ENCODE peak calls at places on chromosomes 4 and X, in six cellular contexts. T is K562, G is uterus, E is colonic mucosa, F is HCT116, P is A673. U is an unnamed sample.

GRCh38 chr4:159416073-159416472 is 313.2 kb downstream of the RAPGEF2 start:
- DNase-seq in T (no peak), G (no peak), E (no peak), F (no peak), P (no peak), U (no peak)

GRCh38 chr4:15006416-15007024 is 4.2 kb downstream of the CPEB2 start:
- DNase-seq in T (peak), G (no peak), E (no peak), F (no peak), P (peak), U (peak)

GRCh38 chrX:21840199-21840557 is 761 bp downstream of the MBTPS2 start:
- DNase-seq in T (no peak), G (no peak), E (no peak), F (no peak), P (peak), U (peak)

GRCh38 chrX:20527458-20528099 is 260.9 kb upstream of the RPS6KA3 start:
- DNase-seq in T (peak), G (peak), E (no peak), F (no peak), P (peak), U (peak)

GRCh38 chrX:1535241-1536041 is 1.5 kb downstream of the P2RY8 start:
- DNase-seq in T (no peak), G (no peak), E (peak), F (no peak), P (no peak), U (peak)

GRCh38 chrX:13142891-13143290 is 98.5 kb upstream of the FAM9C start:
- DNase-seq in T (no peak), G (no peak), E (peak), F (no peak), P (no peak), U (peak)

GRCh38 chr4:7630559-7631287 is 196.0 kb upstream of the PSAPL1 start:
- DNase-seq in T (no peak), G (peak), E (no peak), F (peak), P (peak), U (no peak)

GRCh38 chr4:17468638-17469221 is 43.2 kb downstream of the QDPR start:
- DNase-seq in T (peak), G (peak), E (no peak), F (peak), P (peak), U (peak)

GRCh38 chr4:151951727-151952078 is 190.9 kb upstream of the GATB start:
- DNase-seq in T (no peak), G (no peak), E (no peak), F (no peak), P (no peak), U (no peak)

DNA sequence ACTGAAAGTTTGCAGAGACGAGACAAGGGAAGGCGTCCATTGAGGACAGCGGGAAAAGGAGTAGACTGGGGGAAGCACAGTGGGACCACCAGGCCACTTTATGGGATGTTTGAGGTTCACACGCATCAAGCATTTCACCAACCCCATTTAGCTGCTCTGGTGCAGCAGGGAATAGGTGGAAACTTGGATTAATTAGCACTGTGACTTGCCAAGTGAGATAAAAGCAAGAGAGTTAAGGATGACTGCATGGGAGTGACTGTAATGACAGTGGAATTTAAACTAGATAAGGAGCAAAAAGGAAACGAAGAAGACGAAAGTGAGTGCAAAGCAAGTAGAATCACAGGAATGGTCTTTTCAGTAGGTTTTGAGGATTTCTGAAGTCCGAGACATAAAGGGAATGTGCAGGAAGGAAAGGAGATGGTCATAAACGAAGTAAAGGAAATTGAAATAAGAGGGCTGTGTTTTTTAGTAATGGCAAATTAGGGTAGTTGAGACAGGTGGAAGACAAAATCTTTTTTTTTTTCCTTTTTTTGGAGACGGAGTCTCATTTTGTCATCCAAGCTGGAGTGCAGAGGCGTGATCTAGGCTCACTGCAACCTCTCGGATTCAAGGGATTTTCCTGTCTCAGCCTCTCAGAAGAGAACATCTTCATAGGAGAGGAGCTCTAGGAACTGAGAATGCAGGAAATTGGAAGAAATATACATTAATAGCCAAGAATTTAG is 119.0 kb upstream of the MAP9 start:
- DNase-seq in T (no peak), G (no peak), E (no peak), F (no peak), P (no peak), U (no peak)
- H3K4me3 ChIP-seq in T (no peak), G (peak), E (no peak), F (no peak), P (no peak), U (no peak)

GRCh38 chr4:39700500-39700899 is 2.6 kb downstream of the UBE2K start:
- DNase-seq in T (no peak), G (no peak), E (no peak), F (no peak), P (no peak), U (no peak)
- H3K4me3 ChIP-seq in T (peak), G (peak), E (no peak), F (no peak), P (peak), U (peak)

DNA sequence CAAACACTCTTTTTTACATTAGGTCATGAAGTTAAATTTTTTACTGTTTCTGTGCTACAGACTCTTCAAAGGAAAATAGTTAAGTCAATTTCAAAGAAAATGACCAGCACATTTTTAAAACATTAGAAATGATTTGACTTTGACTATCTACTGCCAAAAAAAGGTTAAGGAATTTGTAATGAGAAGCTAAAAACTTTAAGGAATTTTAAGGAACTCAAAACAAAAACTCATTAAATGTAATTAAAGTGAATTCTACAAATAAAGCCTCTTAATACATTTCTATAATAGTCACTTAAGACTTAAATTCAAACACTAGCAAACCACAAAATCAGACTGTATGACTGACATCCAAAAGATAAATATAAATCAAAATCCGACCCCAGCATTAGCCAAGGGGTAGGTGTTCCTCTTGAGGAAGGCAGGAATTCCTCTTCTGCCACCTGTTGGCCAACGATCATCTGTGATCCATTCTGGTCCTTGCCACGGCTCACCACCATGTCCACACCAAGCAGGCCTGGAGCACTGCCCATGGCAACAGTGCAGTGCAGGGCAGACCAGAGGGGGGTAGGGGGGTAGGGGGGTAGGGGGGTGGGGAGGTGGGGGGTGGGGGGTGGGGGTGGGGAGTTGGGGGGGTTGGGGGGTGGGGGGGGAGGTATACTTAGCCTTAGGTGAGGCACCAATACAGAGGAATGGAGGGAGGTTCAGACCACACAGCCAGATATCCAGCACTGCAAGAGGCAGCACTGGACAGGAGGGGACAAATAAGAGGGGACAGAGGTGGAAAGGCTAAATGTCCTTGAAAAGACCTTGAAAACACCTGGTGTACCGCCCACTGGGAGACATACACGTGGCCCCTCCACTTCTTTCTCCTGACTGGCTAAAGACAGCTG is 287.4 kb downstream of the CHIC1 start:
- DNase-seq in T (peak), G (peak), E (peak), F (peak), P (peak), U (peak)
- H3K4me3 ChIP-seq in T (peak), G (peak), E (peak), F (no peak), P (peak), U (no peak)

GRCh38 chr4:147088141-147088540 is 142.5 kb upstream of the TTC29 start:
- DNase-seq in T (no peak), G (no peak), E (no peak), F (no peak), P (no peak), U (no peak)
- H3K4me3 ChIP-seq in T (no peak), G (no peak), E (no peak), F (no peak), P (no peak), U (no peak)